ENCODE peak calls at places on chromosome 19, in four cellular contexts. One of them, this sample, is unnamed.

GRCh38 chr19:16088351-16088984 is 12.2 kb downstream of the TPM4 start:
- DNase-seq in activated T-cell treated with anti-CD3 and anti-CD28 coated beads, Interleukin-2, amount 50 U/mL, for 48 hours: no peak
- DNase-seq in lung microvascular endothelial cell: peak
- DNase-seq in stimulated activated CD4-positive, alpha-beta T cell treated with anti-CD3 and anti-CD28 coated beads, Interleukin-15, amount 100 ng/mL, for 48 hours: no peak
- DNase-seq in this sample: no peak

GRCh38 chr19:16078759-16079707 is 2.7 kb downstream of the TPM4 start:
- DNase-seq in activated T-cell treated with anti-CD3 and anti-CD28 coated beads, Interleukin-2, amount 50 U/mL, for 48 hours: peak
- DNase-seq in lung microvascular endothelial cell: peak
- DNase-seq in stimulated activated CD4-positive, alpha-beta T cell treated with anti-CD3 and anti-CD28 coated beads, Interleukin-15, amount 100 ng/mL, for 48 hours: peak
- DNase-seq in this sample: peak

GRCh38 chr19:21256722-21257121 is 72.5 kb downstream of the ZNF708 start:
- DNase-seq in lung microvascular endothelial cell: no peak
- DNase-seq in activated T-cell treated with anti-CD3 and anti-CD28 coated beads, Interleukin-2, amount 50 U/mL, for 48 hours: no peak
- DNase-seq in stimulated activated CD4-positive, alpha-beta T cell treated with anti-CD3 and anti-CD28 coated beads, Interleukin-15, amount 100 ng/mL, for 48 hours: no peak
- DNase-seq in this sample: no peak

GRCh38 chr19:46745521-46746280 is at the start of gene FKRP:
- DNase-seq in stimulated activated CD4-positive, alpha-beta T cell treated with anti-CD3 and anti-CD28 coated beads, Interleukin-15, amount 100 ng/mL, for 48 hours: no peak
- DNase-seq in activated T-cell treated with anti-CD3 and anti-CD28 coated beads, Interleukin-2, amount 50 U/mL, for 48 hours: no peak
- DNase-seq in lung microvascular endothelial cell: no peak
- DNase-seq in this sample: no peak

GRCh38 chr19:3029070-3029923 is at the start of gene TLE2:
- DNase-seq in activated T-cell treated with anti-CD3 and anti-CD28 coated beads, Interleukin-2, amount 50 U/mL, for 48 hours: no peak
- DNase-seq in stimulated activated CD4-positive, alpha-beta T cell treated with anti-CD3 and anti-CD28 coated beads, Interleukin-15, amount 100 ng/mL, for 48 hours: no peak
- DNase-seq in lung microvascular endothelial cell: no peak
- DNase-seq in this sample: no peak

GRCh38 chr19:50858896-50859295 is 4.2 kb downstream of the KLK3 start:
- DNase-seq in stimulated activated CD4-positive, alpha-beta T cell treated with anti-CD3 and anti-CD28 coated beads, Interleukin-15, amount 100 ng/mL, for 48 hours: no peak
- DNase-seq in lung microvascular endothelial cell: no peak
- DNase-seq in activated T-cell treated with anti-CD3 and anti-CD28 coated beads, Interleukin-2, amount 50 U/mL, for 48 hours: no peak
- DNase-seq in this sample: no peak

GRCh38 chr19:16025108-16026101 is 50.9 kb upstream of the TPM4 start:
- DNase-seq in lung microvascular endothelial cell: peak
- DNase-seq in stimulated activated CD4-positive, alpha-beta T cell treated with anti-CD3 and anti-CD28 coated beads, Interleukin-15, amount 100 ng/mL, for 48 hours: no peak
- DNase-seq in activated T-cell treated with anti-CD3 and anti-CD28 coated beads, Interleukin-2, amount 50 U/mL, for 48 hours: no peak
- DNase-seq in this sample: no peak

GRCh38 chr19:30316560-30317106 is 55.6 kb upstream of the ZNF536 start:
- DNase-seq in stimulated activated CD4-positive, alpha-beta T cell treated with anti-CD3 and anti-CD28 coated beads, Interleukin-15, amount 100 ng/mL, for 48 hours: no peak
- DNase-seq in lung microvascular endothelial cell: no peak
- DNase-seq in activated T-cell treated with anti-CD3 and anti-CD28 coated beads, Interleukin-2, amount 50 U/mL, for 48 hours: no peak
- DNase-seq in this sample: no peak

GRCh38 chr19:9586764-9587163 is 2.5 kb upstream of the ZNF121 start:
- DNase-seq in stimulated activated CD4-positive, alpha-beta T cell treated with anti-CD3 and anti-CD28 coated beads, Interleukin-15, amount 100 ng/mL, for 48 hours: peak
- DNase-seq in activated T-cell treated with anti-CD3 and anti-CD28 coated beads, Interleukin-2, amount 50 U/mL, for 48 hours: peak
- DNase-seq in lung microvascular endothelial cell: peak
- DNase-seq in this sample: peak

GRCh38 chr19:46000497-46001246 is 5.4 kb downstream of the CCDC61 start:
- DNase-seq in stimulated activated CD4-positive, alpha-beta T cell treated with anti-CD3 and anti-CD28 coated beads, Interleukin-15, amount 100 ng/mL, for 48 hours: peak
- DNase-seq in activated T-cell treated with anti-CD3 and anti-CD28 coated beads, Interleukin-2, amount 50 U/mL, for 48 hours: peak
- DNase-seq in lung microvascular endothelial cell: no peak
- DNase-seq in this sample: no peak

GRCh38 chr19:51796195-51796679 is 1.3 kb downstream of the FPR3 start:
- DNase-seq in stimulated activated CD4-positive, alpha-beta T cell treated with anti-CD3 and anti-CD28 coated beads, Interleukin-15, amount 100 ng/mL, for 48 hours: no peak
- DNase-seq in lung microvascular endothelial cell: no peak
- DNase-seq in activated T-cell treated with anti-CD3 and anti-CD28 coated beads, Interleukin-2, amount 50 U/mL, for 48 hours: no peak
- DNase-seq in this sample: no peak

GRCh38 chr19:12784871-12785430 is 6.3 kb upstream of the JUNB start:
- DNase-seq in activated T-cell treated with anti-CD3 and anti-CD28 coated beads, Interleukin-2, amount 50 U/mL, for 48 hours: peak
- DNase-seq in stimulated activated CD4-positive, alpha-beta T cell treated with anti-CD3 and anti-CD28 coated beads, Interleukin-15, amount 100 ng/mL, for 48 hours: no peak
- DNase-seq in lung microvascular endothelial cell: peak
- DNase-seq in this sample: no peak

GRCh38 chr19:1481224-1481892 is 2.3 kb upstream of the C19orf25 start:
- DNase-seq in activated T-cell treated with anti-CD3 and anti-CD28 coated beads, Interleukin-2, amount 50 U/mL, for 48 hours: no peak
- DNase-seq in stimulated activated CD4-positive, alpha-beta T cell treated with anti-CD3 and anti-CD28 coated beads, Interleukin-15, amount 100 ng/mL, for 48 hours: no peak
- DNase-seq in lung microvascular endothelial cell: no peak
- DNase-seq in this sample: no peak

GRCh38 chr19:43562698-43563241 is 12.6 kb downstream of the XRCC1 start:
- DNase-seq in activated T-cell treated with anti-CD3 and anti-CD28 coated beads, Interleukin-2, amount 50 U/mL, for 48 hours: peak
- DNase-seq in lung microvascular endothelial cell: peak
- DNase-seq in stimulated activated CD4-positive, alpha-beta T cell treated with anti-CD3 and anti-CD28 coated beads, Interleukin-15, amount 100 ng/mL, for 48 hours: no peak
- DNase-seq in this sample: peak

GRCh38 chr19:12939292-12939606 is 840 bp downstream of the CALR start:
- DNase-seq in activated T-cell treated with anti-CD3 and anti-CD28 coated beads, Interleukin-2, amount 50 U/mL, for 48 hours: peak
- DNase-seq in lung microvascular endothelial cell: peak
- DNase-seq in stimulated activated CD4-positive, alpha-beta T cell treated with anti-CD3 and anti-CD28 coated beads, Interleukin-15, amount 100 ng/mL, for 48 hours: no peak
- DNase-seq in this sample: no peak

GRCh38 chr19:1825909-1826556 is 14.0 kb upstream of the ATP8B3 start:
- DNase-seq in stimulated activated CD4-positive, alpha-beta T cell treated with anti-CD3 and anti-CD28 coated beads, Interleukin-15, amount 100 ng/mL, for 48 hours: peak
- DNase-seq in activated T-cell treated with anti-CD3 and anti-CD28 coated beads, Interleukin-2, amount 50 U/mL, for 48 hours: peak
- DNase-seq in lung microvascular endothelial cell: peak
- DNase-seq in this sample: no peak

GRCh38 chr19:4807188-4807587 is 15.7 kb downstream of the FEM1A start:
- DNase-seq in lung microvascular endothelial cell: no peak
- DNase-seq in activated T-cell treated with anti-CD3 and anti-CD28 coated beads, Interleukin-2, amount 50 U/mL, for 48 hours: no peak
- DNase-seq in stimulated activated CD4-positive, alpha-beta T cell treated with anti-CD3 and anti-CD28 coated beads, Interleukin-15, amount 100 ng/mL, for 48 hours: no peak
- DNase-seq in this sample: no peak

GRCh38 chr19:7772752-7773291 is 9.8 kb downstream of the CLEC4M start:
- DNase-seq in activated T-cell treated with anti-CD3 and anti-CD28 coated beads, Interleukin-2, amount 50 U/mL, for 48 hours: peak
- DNase-seq in stimulated activated CD4-positive, alpha-beta T cell treated with anti-CD3 and anti-CD28 coated beads, Interleukin-15, amount 100 ng/mL, for 48 hours: peak
- DNase-seq in lung microvascular endothelial cell: no peak
- DNase-seq in this sample: peak

GRCh38 chr19:1579222-1579621 is 11.1 kb upstream of the MEX3D start:
- DNase-seq in stimulated activated CD4-positive, alpha-beta T cell treated with anti-CD3 and anti-CD28 coated beads, Interleukin-15, amount 100 ng/mL, for 48 hours: no peak
- DNase-seq in lung microvascular endothelial cell: no peak
- DNase-seq in activated T-cell treated with anti-CD3 and anti-CD28 coated beads, Interleukin-2, amount 50 U/mL, for 48 hours: no peak
- DNase-seq in this sample: no peak

GRCh38 chr19:35249146-35249847 is 495 bp downstream of the LSR start:
- DNase-seq in activated T-cell treated with anti-CD3 and anti-CD28 coated beads, Interleukin-2, amount 50 U/mL, for 48 hours: no peak
- DNase-seq in stimulated activated CD4-positive, alpha-beta T cell treated with anti-CD3 and anti-CD28 coated beads, Interleukin-15, amount 100 ng/mL, for 48 hours: no peak
- DNase-seq in lung microvascular endothelial cell: no peak
- DNase-seq in this sample: no peak

GRCh38 chr19:5141278-5141925 is 172.5 kb downstream of the KDM4B start:
- DNase-seq in stimulated activated CD4-positive, alpha-beta T cell treated with anti-CD3 and anti-CD28 coated beads, Interleukin-15, amount 100 ng/mL, for 48 hours: no peak
- DNase-seq in activated T-cell treated with anti-CD3 and anti-CD28 coated beads, Interleukin-2, amount 50 U/mL, for 48 hours: peak
- DNase-seq in lung microvascular endothelial cell: no peak
- DNase-seq in this sample: no peak

GRCh38 chr19:30449673-30450072 is 77.5 kb downstream of the ZNF536 start:
- DNase-seq in activated T-cell treated with anti-CD3 and anti-CD28 coated beads, Interleukin-2, amount 50 U/mL, for 48 hours: no peak
- DNase-seq in lung microvascular endothelial cell: no peak
- DNase-seq in stimulated activated CD4-positive, alpha-beta T cell treated with anti-CD3 and anti-CD28 coated beads, Interleukin-15, amount 100 ng/mL, for 48 hours: no peak
- DNase-seq in this sample: no peak

GRCh38 chr19:33905937-33906577 is 109.4 kb downstream of the KCTD15 start:
- DNase-seq in activated T-cell treated with anti-CD3 and anti-CD28 coated beads, Interleukin-2, amount 50 U/mL, for 48 hours: peak
- DNase-seq in lung microvascular endothelial cell: peak
- DNase-seq in stimulated activated CD4-positive, alpha-beta T cell treated with anti-CD3 and anti-CD28 coated beads, Interleukin-15, amount 100 ng/mL, for 48 hours: no peak
- DNase-seq in this sample: no peak

GRCh38 chr19:39327990-39328705 is 7.5 kb upstream of the LRFN1 start:
- DNase-seq in activated T-cell treated with anti-CD3 and anti-CD28 coated beads, Interleukin-2, amount 50 U/mL, for 48 hours: peak
- DNase-seq in lung microvascular endothelial cell: peak
- DNase-seq in stimulated activated CD4-positive, alpha-beta T cell treated with anti-CD3 and anti-CD28 coated beads, Interleukin-15, amount 100 ng/mL, for 48 hours: peak
- DNase-seq in this sample: no peak

GRCh38 chr19:46016426-46017094 is 6.3 kb downstream of the PGLYRP1 start:
- DNase-seq in activated T-cell treated with anti-CD3 and anti-CD28 coated beads, Interleukin-2, amount 50 U/mL, for 48 hours: peak
- DNase-seq in stimulated activated CD4-positive, alpha-beta T cell treated with anti-CD3 and anti-CD28 coated beads, Interleukin-15, amount 100 ng/mL, for 48 hours: peak
- DNase-seq in lung microvascular endothelial cell: peak
- DNase-seq in this sample: peak

GRCh38 chr19:31231181-31231580 is 118.1 kb downstream of the TSHZ3 start:
- DNase-seq in stimulated activated CD4-positive, alpha-beta T cell treated with anti-CD3 and anti-CD28 coated beads, Interleukin-15, amount 100 ng/mL, for 48 hours: no peak
- DNase-seq in lung microvascular endothelial cell: no peak
- DNase-seq in activated T-cell treated with anti-CD3 and anti-CD28 coated beads, Interleukin-2, amount 50 U/mL, for 48 hours: no peak
- DNase-seq in this sample: no peak

GRCh38 chr19:36997152-36997842 is 80.9 kb upstream of the ZNF420 start:
- DNase-seq in lung microvascular endothelial cell: no peak
- DNase-seq in activated T-cell treated with anti-CD3 and anti-CD28 coated beads, Interleukin-2, amount 50 U/mL, for 48 hours: no peak
- DNase-seq in stimulated activated CD4-positive, alpha-beta T cell treated with anti-CD3 and anti-CD28 coated beads, Interleukin-15, amount 100 ng/mL, for 48 hours: no peak
- DNase-seq in this sample: no peak

GRCh38 chr19:49949735-49950589 is 11.0 kb downstream of the SIGLEC11 start:
- DNase-seq in lung microvascular endothelial cell: no peak
- DNase-seq in stimulated activated CD4-positive, alpha-beta T cell treated with anti-CD3 and anti-CD28 coated beads, Interleukin-15, amount 100 ng/mL, for 48 hours: no peak
- DNase-seq in activated T-cell treated with anti-CD3 and anti-CD28 coated beads, Interleukin-2, amount 50 U/mL, for 48 hours: no peak
- DNase-seq in this sample: no peak

GRCh38 chr19:17806945-17807344 is 12.0 kb downstream of the B3GNT3 start:
- DNase-seq in activated T-cell treated with anti-CD3 and anti-CD28 coated beads, Interleukin-2, amount 50 U/mL, for 48 hours: no peak
- DNase-seq in stimulated activated CD4-positive, alpha-beta T cell treated with anti-CD3 and anti-CD28 coated beads, Interleukin-15, amount 100 ng/mL, for 48 hours: no peak
- DNase-seq in lung microvascular endothelial cell: no peak
- DNase-seq in this sample: no peak

GRCh38 chr19:15265849-15266248 is 33.6 kb upstream of the EPHX3 start:
- DNase-seq in stimulated activated CD4-positive, alpha-beta T cell treated with anti-CD3 and anti-CD28 coated beads, Interleukin-15, amount 100 ng/mL, for 48 hours: no peak
- DNase-seq in activated T-cell treated with anti-CD3 and anti-CD28 coated beads, Interleukin-2, amount 50 U/mL, for 48 hours: no peak
- DNase-seq in lung microvascular endothelial cell: peak
- DNase-seq in this sample: no peak

GRCh38 chr19:5679289-5680082 is 830 bp downstream of the MICOS13 start:
- DNase-seq in stimulated activated CD4-positive, alpha-beta T cell treated with anti-CD3 and anti-CD28 coated beads, Interleukin-15, amount 100 ng/mL, for 48 hours: no peak
- DNase-seq in activated T-cell treated with anti-CD3 and anti-CD28 coated beads, Interleukin-2, amount 50 U/mL, for 48 hours: no peak
- DNase-seq in lung microvascular endothelial cell: no peak
- DNase-seq in this sample: no peak

GRCh38 chr19:11383706-11384048 is 437 bp downstream of the EPOR start:
- DNase-seq in stimulated activated CD4-positive, alpha-beta T cell treated with anti-CD3 and anti-CD28 coated beads, Interleukin-15, amount 100 ng/mL, for 48 hours: no peak
- DNase-seq in activated T-cell treated with anti-CD3 and anti-CD28 coated beads, Interleukin-2, amount 50 U/mL, for 48 hours: no peak
- DNase-seq in lung microvascular endothelial cell: no peak
- DNase-seq in this sample: no peak

GRCh38 chr19:5308471-5309437 is 31.9 kb downstream of the PTPRS start:
- DNase-seq in stimulated activated CD4-positive, alpha-beta T cell treated with anti-CD3 and anti-CD28 coated beads, Interleukin-15, amount 100 ng/mL, for 48 hours: no peak
- DNase-seq in activated T-cell treated with anti-CD3 and anti-CD28 coated beads, Interleukin-2, amount 50 U/mL, for 48 hours: no peak
- DNase-seq in lung microvascular endothelial cell: peak
- DNase-seq in this sample: no peak

GRCh38 chr19:19514215-19514633 is 1.1 kb downstream of the TSSK6 start:
- DNase-seq in lung microvascular endothelial cell: peak
- DNase-seq in stimulated activated CD4-positive, alpha-beta T cell treated with anti-CD3 and anti-CD28 coated beads, Interleukin-15, amount 100 ng/mL, for 48 hours: no peak
- DNase-seq in activated T-cell treated with anti-CD3 and anti-CD28 coated beads, Interleukin-2, amount 50 U/mL, for 48 hours: peak
- DNase-seq in this sample: no peak

GRCh38 chr19:40744554-40745401 is 5.5 kb downstream of the ACTMAP start:
- DNase-seq in stimulated activated CD4-positive, alpha-beta T cell treated with anti-CD3 and anti-CD28 coated beads, Interleukin-15, amount 100 ng/mL, for 48 hours: no peak
- DNase-seq in lung microvascular endothelial cell: no peak
- DNase-seq in activated T-cell treated with anti-CD3 and anti-CD28 coated beads, Interleukin-2, amount 50 U/mL, for 48 hours: no peak
- DNase-seq in this sample: no peak

GRCh38 chr19:461664-462551 is 1.1 kb upstream of the SHC2 start:
- DNase-seq in lung microvascular endothelial cell: no peak
- DNase-seq in stimulated activated CD4-positive, alpha-beta T cell treated with anti-CD3 and anti-CD28 coated beads, Interleukin-15, amount 100 ng/mL, for 48 hours: no peak
- DNase-seq in activated T-cell treated with anti-CD3 and anti-CD28 coated beads, Interleukin-2, amount 50 U/mL, for 48 hours: peak
- DNase-seq in this sample: no peak

GRCh38 chr19:44924243-44924725 is 9.9 kb downstream of the APOC1 start:
- DNase-seq in activated T-cell treated with anti-CD3 and anti-CD28 coated beads, Interleukin-2, amount 50 U/mL, for 48 hours: no peak
- DNase-seq in lung microvascular endothelial cell: no peak
- DNase-seq in stimulated activated CD4-positive, alpha-beta T cell treated with anti-CD3 and anti-CD28 coated beads, Interleukin-15, amount 100 ng/mL, for 48 hours: no peak
- DNase-seq in this sample: no peak

This sample was measured in GM12878.